ENCODE peak calls at places on chromosomes 12 and 14, in five cellular contexts. C, R, S, T and E are unnamed samples.

GRCh38 chr12:16330554-16330953 is 16.9 kb upstream of the MGST1 start:
- DNase-seq in C (no peak), R (no peak), S (no peak), T (no peak), E (no peak)

GRCh38 chr14:49687942-49688700 is at the start of gene POLE2:
- DNase-seq in C (peak), R (peak), S (peak), T (peak), E (peak)

GRCh38 chr12:55051197-55051920 is 31.6 kb downstream of the NEUROD4 start:
- DNase-seq in C (no peak), R (no peak), S (no peak), T (no peak), E (no peak)

GRCh38 chr14:62431496-62431895 is 613.8 kb downstream of the KCNH5 start:
- DNase-seq in C (no peak), R (no peak), S (no peak), T (no peak), E (no peak)

GRCh38 chr14:80136358-80136757 is 74.9 kb downstream of the DIO2 start:
- DNase-seq in C (no peak), R (no peak), S (no peak), T (no peak), E (no peak)

GRCh38 chr12:67910360-67911292 is 78.6 kb upstream of the IFNG-AS1 start:
- DNase-seq in C (no peak), R (no peak), S (no peak), T (no peak), E (no peak)

GRCh38 chr14:87901196-87901595 is 91.8 kb downstream of the GALC start:
- DNase-seq in C (no peak), R (no peak), S (no peak), T (no peak), E (no peak)

GRCh38 chr14:34363733-34364134 is 98.3 kb downstream of the SPTSSA start:
- DNase-seq in C (no peak), R (no peak), S (no peak), T (no peak), E (no peak)

GRCh38 chr12:7460375-7461259 is 16.7 kb upstream of the CD163L1 start:
- DNase-seq in C (no peak), R (peak), S (no peak), T (peak), E (no peak)

GRCh38 chr12:617304-617915 is 45.8 kb downstream of the NINJ2 start:
- DNase-seq in C (peak), R (peak), S (no peak), T (peak), E (peak)

GRCh38 chr12:21526053-21526452 is at the start of gene SPX:
- DNase-seq in C (no peak), R (no peak), S (no peak), T (no peak), E (no peak)

GRCh38 chr12:52613363-52614030 is 4.9 kb downstream of the KRT73 start:
- DNase-seq in C (no peak), R (no peak), S (no peak), T (no peak), E (peak)

GRCh38 chr12:6542209-6543009 is 8.1 kb downstream of the GAPDH start:
- DNase-seq in C (no peak), R (peak), S (no peak), T (no peak), E (no peak)

GRCh38 chr14:50039734-50040400 is 76.5 kb downstream of the VCPKMT start:
- DNase-seq in C (peak), R (no peak), S (no peak), T (no peak), E (no peak)

GRCh38 chr12:123223241-123223668 is 9.7 kb downstream of the MPHOSPH9 start:
- DNase-seq in C (no peak), R (no peak), S (no peak), T (no peak), E (no peak)

GRCh38 chr12:43675048-43675904 is 83.3 kb downstream of the PUS7L start:
- DNase-seq in C (peak), R (no peak), S (no peak), T (no peak), E (no peak)

GRCh38 chr14:82999802-83000201 is 1466.1 kb upstream of the SEL1L start:
- DNase-seq in C (no peak), R (no peak), S (no peak), T (no peak), E (no peak)

GRCh38 chr12:57563358-57563757 is 13.5 kb downstream of the KIF5A start:
- DNase-seq in C (no peak), R (no peak), S (no peak), T (no peak), E (no peak)

GRCh38 chr14:59465570-59466150 is 480 bp upstream of the GPR135 start:
- DNase-seq in C (no peak), R (no peak), S (no peak), T (no peak), E (no peak)

GRCh38 chr12:27343255-27344000 is 10.8 kb downstream of the BMAL2 start:
- DNase-seq in C (no peak), R (no peak), S (no peak), T (no peak), E (no peak)

GRCh38 chr14:103607039-103607668 is 21.9 kb upstream of the KLC1 start:
- DNase-seq in C (peak), R (peak), S (peak), T (peak), E (no peak)

GRCh38 chr12:46825526-46826414 is at the start of gene SLC38A4:
- DNase-seq in C (peak), R (peak), S (no peak), T (no peak), E (no peak)

GRCh38 chr12:131619106-131619642 is 91.7 kb upstream of the SFSWAP start:
- DNase-seq in C (no peak), R (no peak), S (no peak), T (no peak), E (no peak)

GRCh38 chr14:90547968-90548367 is 151.1 kb downstream of the CALM1 start:
- DNase-seq in C (peak), R (no peak), S (no peak), T (no peak), E (no peak)

GRCh38 chr12:31369712-31370521 is 44.0 kb upstream of the SINHCAF start:
- DNase-seq in C (no peak), R (peak), S (no peak), T (peak), E (no peak)

GRCh38 chr12:88325076-88325827 is 183.1 kb downstream of the TMTC3 start:
- DNase-seq in C (no peak), R (no peak), S (no peak), T (no peak), E (no peak)

GRCh38 chr12:63150255-63151060 is 543 bp downstream of the AVPR1A start:
- DNase-seq in C (peak), R (peak), S (no peak), T (no peak), E (no peak)

GRCh38 chr12:114780746-114781399 is 96.9 kb upstream of the TBX3 start:
- DNase-seq in C (no peak), R (no peak), S (no peak), T (no peak), E (no peak)

GRCh38 chr12:10214131-10214876 is 1.6 kb downstream of the GABARAPL1 start:
- DNase-seq in C (no peak), R (no peak), S (no peak), T (no peak), E (no peak)

GRCh38 chr12:5458229-5459050 is 26.5 kb downstream of the NTF3 start:
- DNase-seq in C (no peak), R (no peak), S (no peak), T (no peak), E (no peak)

GRCh38 chr12:76943004-76943403 is 64.2 kb upstream of the CSRP2 start:
- DNase-seq in C (no peak), R (no peak), S (no peak), T (no peak), E (no peak)

GRCh38 chr14:90805662-90806548 is 10.3 kb downstream of the TTC7B start:
- DNase-seq in C (no peak), R (no peak), S (no peak), T (no peak), E (no peak)

GRCh38 chr12:22802883-22803640 is 178.1 kb downstream of the ETNK1 start:
- DNase-seq in C (no peak), R (no peak), S (no peak), T (no peak), E (no peak)

DNA sequence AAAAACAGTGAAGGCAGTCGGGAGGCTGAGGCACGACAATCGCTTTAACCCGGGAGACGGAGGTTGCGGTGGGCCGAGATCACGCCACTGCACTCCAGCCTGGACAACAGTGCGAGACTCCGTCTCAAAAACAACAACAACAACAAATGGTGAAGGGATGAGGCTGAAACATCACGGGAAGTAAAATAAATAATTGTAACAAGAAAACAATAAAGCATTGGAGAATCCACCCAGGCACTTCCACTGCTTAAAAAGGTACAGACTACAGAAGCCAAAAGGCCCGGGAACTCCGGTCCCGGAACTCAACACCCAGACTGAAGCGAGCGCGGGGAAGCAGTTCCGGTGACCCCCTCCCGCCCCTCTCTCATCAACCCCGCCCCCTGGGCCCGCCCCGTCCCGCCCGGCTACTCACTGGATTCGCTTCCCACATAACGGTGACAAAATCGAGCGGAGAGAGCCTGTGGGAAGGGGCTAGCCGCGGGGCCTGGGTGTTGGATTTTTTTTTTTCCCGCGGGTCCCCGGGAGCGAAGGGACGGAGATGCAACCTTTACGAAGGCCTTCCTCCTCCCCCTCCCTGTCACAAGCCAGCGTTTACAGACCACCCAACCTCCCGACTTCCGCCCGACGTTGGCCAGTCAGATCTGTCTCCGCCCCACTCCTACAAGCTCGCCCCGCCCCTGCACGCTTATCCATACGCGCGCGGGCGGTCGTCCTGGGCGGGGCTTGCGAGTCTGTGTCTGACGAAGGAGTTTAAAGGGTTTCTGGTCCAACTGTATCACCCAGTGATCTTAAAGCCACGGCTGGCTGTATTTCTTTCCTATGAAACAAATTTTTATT is at the start of gene PARP11:
- DNase-seq in C (peak), R (peak), S (peak), T (peak), E (peak)
- H3K27ac ChIP-seq in C (peak), R (peak), S (peak), T (peak), E (peak)

GRCh38 chr12:79082595-79082994 is 218.0 kb downstream of the SYT1 start:
- DNase-seq in C (no peak), R (no peak), S (no peak), T (no peak), E (no peak)
- H3K27ac ChIP-seq in C (no peak), R (no peak), S (no peak), T (no peak), E (no peak)

DNA sequence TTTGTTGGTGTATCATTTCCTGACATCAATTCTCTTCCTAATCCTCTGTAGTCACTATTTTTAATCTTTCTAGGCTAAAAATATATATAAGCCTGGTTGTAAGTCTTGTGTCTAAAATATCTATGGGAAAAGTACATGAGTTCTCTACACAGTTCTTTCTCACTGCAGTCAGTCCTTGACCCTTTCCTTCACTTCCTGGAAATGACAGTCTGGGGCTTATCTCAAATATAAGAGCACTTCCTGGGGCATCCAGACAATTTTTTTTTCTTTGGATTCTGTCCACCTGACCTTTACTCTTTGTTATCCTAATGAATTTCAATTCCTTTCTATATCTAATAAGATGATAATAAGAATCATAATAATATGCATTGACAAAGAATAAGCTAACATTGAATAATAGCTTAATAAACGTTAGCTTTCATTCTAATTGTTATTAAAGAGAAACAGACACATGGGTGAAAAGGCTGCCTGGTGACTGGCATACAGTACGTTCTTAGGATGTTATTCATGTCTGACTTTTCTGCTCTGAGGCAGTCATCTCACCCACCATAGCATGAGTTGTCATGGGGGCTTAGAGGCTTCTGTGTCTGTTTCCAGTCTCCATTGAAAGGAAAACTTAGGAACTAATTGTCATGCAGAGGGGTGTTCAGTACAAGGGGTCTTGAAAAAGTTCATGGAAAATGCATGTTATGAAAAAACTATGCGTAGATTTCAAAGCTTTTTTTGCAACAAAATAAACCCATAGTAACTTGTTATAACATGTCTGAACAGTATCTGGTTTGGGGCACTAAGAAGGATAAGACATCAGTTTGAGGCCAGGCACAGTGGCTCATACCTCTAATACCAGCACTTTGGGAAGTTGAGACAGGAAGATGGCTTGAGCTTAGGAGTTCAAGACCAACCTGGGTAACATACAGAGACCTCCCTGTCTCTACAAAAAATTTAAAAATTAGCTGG is 66.2 kb upstream of the DNM1L start:
- DNase-seq in C (no peak), R (no peak), S (no peak), T (no peak), E (no peak)
- H3K27ac ChIP-seq in C (no peak), R (no peak), S (peak), T (no peak), E (no peak)

GRCh38 chr14:74325446-74325845 is 22.7 kb upstream of the ABCD4 start:
- DNase-seq in C (no peak), R (no peak), S (no peak), T (no peak), E (no peak)
- H3K27ac ChIP-seq in C (no peak), R (no peak), S (no peak), T (no peak), E (no peak)

GRCh38 chr14:67411820-67412421 is at the start of gene PLEK2:
- DNase-seq in C (peak), R (peak), S (no peak), T (peak), E (no peak)
- H3K27ac ChIP-seq in C (no peak), R (no peak), S (no peak), T (peak), E (no peak)

DNA sequence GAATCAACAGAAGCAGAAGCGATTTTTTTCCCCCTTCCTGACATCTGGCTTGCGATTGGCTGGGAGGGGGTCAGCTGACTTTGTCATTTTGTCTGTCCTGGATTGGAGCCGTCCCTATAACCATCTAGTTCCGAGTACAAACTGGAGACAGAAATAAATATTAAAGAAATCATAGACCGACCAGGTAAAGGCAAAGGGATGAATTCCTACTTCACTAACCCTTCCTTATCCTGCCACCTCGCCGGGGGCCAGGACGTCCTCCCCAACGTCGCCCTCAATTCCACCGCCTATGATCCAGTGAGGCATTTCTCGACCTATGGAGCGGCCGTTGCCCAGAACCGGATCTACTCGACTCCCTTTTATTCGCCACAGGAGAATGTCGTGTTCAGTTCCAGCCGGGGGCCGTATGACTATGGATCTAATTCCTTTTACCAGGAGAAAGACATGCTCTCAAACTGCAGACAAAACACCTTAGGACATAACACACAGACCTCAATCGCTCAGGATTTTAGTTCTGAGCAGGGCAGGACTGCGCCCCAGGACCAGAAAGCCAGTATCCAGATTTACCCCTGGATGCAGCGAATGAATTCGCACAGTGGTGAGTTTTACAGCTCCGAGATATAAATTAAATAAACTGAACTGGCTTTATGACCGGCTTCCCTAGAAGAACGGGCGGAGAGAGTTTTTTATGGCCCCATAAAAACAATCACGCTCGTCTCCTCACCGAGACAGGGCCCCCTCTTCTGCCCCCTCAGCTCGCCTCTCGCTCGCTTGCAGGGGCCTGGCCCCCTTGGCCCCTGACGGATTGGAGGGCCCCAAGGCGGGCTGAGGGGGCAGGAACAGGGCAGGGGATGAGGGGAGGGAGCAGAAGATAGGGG is at the start of gene HOXC6:
- DNase-seq in C (no peak), R (no peak), S (no peak), T (no peak), E (no peak)
- H3K27ac ChIP-seq in C (no peak), R (no peak), S (no peak), T (no peak), E (no peak)

DNA sequence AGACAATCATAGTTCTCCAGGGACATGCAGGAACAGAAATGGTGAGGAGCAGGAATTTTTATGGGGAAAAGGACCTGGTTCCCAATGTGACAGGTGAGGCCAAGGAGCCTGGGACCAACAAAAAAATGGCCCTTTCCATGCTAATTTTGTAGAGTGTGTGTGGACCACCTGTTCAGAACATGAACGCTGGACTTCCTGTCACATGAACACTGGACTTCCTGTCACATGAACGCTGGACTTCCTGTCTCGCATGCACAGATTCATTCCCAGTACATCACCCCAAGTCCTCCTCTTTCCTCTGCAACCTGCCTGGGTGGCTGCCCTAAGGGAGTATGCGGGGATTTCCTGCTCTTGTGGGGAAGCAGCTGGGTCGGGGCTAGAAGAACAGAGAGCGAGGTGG is 10.1 kb downstream of the FGF6 start:
- DNase-seq in C (no peak), R (no peak), S (no peak), T (no peak), E (no peak)
- H3K27ac ChIP-seq in C (no peak), R (no peak), S (no peak), T (no peak), E (no peak)

GRCh38 chr12:47902131-47902639 is 2.6 kb downstream of the VDR start:
- DNase-seq in C (no peak), R (no peak), S (no peak), T (no peak), E (no peak)
- H3K27ac ChIP-seq in C (no peak), R (no peak), S (no peak), T (no peak), E (no peak)